ENCODE peak calls at places on chromosomes 12 and 14, in six cellular contexts. V is activated effector memory CD4-positive, alpha-beta T cell treated with Interleukin-2 at 50 U/mL for 16 hours; Y is GM03348; K is AG08396; E is fibroblast of lung; Q is T47D. J is an unnamed sample.

GRCh38 chr14:104794099-104794498 is 1.4 kb downstream of the AKT1 start:
- DNase-seq in V (no peak), Y (peak; percentile 88), K (peak; percentile 79), E (peak; percentile 53), Q (peak; percentile 78), J (peak; percentile 63)

GRCh38 chr12:20314325-20314724 is 54.0 kb upstream of the PDE3A start:
- DNase-seq in V (no peak), Y (peak; percentile 35), K (no peak), E (peak; percentile 55), Q (no peak), J (peak; percentile 53)

GRCh38 chr14:104717646-104718045 is 6.4 kb upstream of the ADSS1 start:
- DNase-seq in V (no peak), Y (no peak), K (no peak), E (no peak), Q (no peak), J (no peak)

GRCh38 chr14:22283000-22283399 is 306.0 kb downstream of the DAD1 start:
- DNase-seq in V (no peak), Y (no peak), K (no peak), E (no peak), Q (no peak), J (no peak)

GRCh38 chr12:26704684-26705475 is 128.1 kb downstream of the ITPR2 start:
- DNase-seq in V (no peak), Y (peak; percentile 11), K (peak; percentile 9), E (no peak), Q (peak; percentile 20), J (peak; percentile 47)

GRCh38 chr12:47753021-47754001 is 5.4 kb downstream of the RAPGEF3 start:
- DNase-seq in V (no peak), Y (no peak), K (no peak), E (no peak), Q (peak; percentile 96), J (no peak)

GRCh38 chr14:96229315-96229714 is 24.7 kb downstream of the BDKRB2 start:
- DNase-seq in V (no peak), Y (no peak), K (no peak), E (no peak), Q (no peak), J (no peak)

GRCh38 chr14:72638021-72638420 is 255.9 kb downstream of the DPF3 start:
- DNase-seq in V (no peak), Y (peak; percentile 72), K (peak; percentile 72), E (peak; percentile 84), Q (no peak), J (peak; percentile 61)

GRCh38 chr12:242496-242895 is 20.1 kb downstream of the SLC6A13 start:
- DNase-seq in V (no peak), Y (no peak), K (no peak), E (no peak), Q (no peak), J (no peak)

GRCh38 chr12:62915130-62915529 is 19.8 kb downstream of the PPM1H start:
- DNase-seq in V (no peak), Y (no peak), K (no peak), E (no peak), Q (no peak), J (no peak)

GRCh38 chr12:76586764-76587395 is 27.3 kb upstream of the OSBPL8 start:
- DNase-seq in V (no peak), Y (peak; percentile 33), K (peak; percentile 15), E (peak; percentile 78), Q (peak; percentile 66), J (peak; percentile 66)

GRCh38 chr14:69945347-69945746 is 66.1 kb downstream of the SMOC1 start:
- DNase-seq in V (no peak), Y (no peak), K (no peak), E (no peak), Q (no peak), J (no peak)

GRCh38 chr12:101839324-101840283 is 8.8 kb upstream of the GNPTAB start:
- DNase-seq in V (peak; percentile 37), Y (peak; percentile 78), K (peak; percentile 61), E (peak; percentile 70), Q (peak; percentile 84), J (peak; percentile 62)

GRCh38 chr14:90495357-90496276 is 98.8 kb downstream of the CALM1 start:
- DNase-seq in V (no peak), Y (peak; percentile 78), K (peak; percentile 82), E (peak; percentile 75), Q (peak; percentile 92), J (peak; percentile 74)

GRCh38 chr14:55120466-55121144 is 8.4 kb upstream of the LGALS3 start:
- DNase-seq in V (no peak), Y (no peak), K (no peak), E (no peak), Q (no peak), J (no peak)

J was measured in astrocyte of the spinal cord.